ENCODE peak calls at places on chromosome 20, in nine cellular contexts. R is amygdala, J is iPS-NIHi11, O is NCI-H1105 treated with DMSO at 0.1 percent for 48 hours, V is NCI-H2029, M is IMR-90, E is progenitor cell of endocrine pancreas, Q is fibroblast of lung, T is NCI-H510A. D is an unnamed sample.

GRCh38 chr20:7936735-7937078 is 3.6 kb downstream of the HAO1 start:
- DNase-seq in R (no peak), J (no peak), O (no peak), V (no peak), M (no peak), E (no peak), Q (no peak), T (no peak), D (no peak)

GRCh38 chr20:45343867-45344721 is 4.1 kb downstream of the SDC4 start:
- DNase-seq in R (no peak), J (no peak), O (no peak), V (peak), M (peak), E (no peak), Q (peak), T (peak), D (peak)

GRCh38 chr20:47212606-47213207 is 143.8 kb downstream of the ZMYND8 start:
- DNase-seq in R (no peak), J (no peak), O (no peak), V (no peak), M (no peak), E (no peak), Q (no peak), T (no peak), D (no peak)

GRCh38 chr20:63503524-63503923 is 4.6 kb upstream of the EEF1A2 start:
- DNase-seq in R (no peak), J (peak), O (no peak), V (no peak), M (no peak), E (no peak), Q (no peak), T (no peak), D (no peak)

GRCh38 chr20:3168079-3168828 is 5.1 kb downstream of the LZTS3 start:
- DNase-seq in R (no peak), J (peak), O (no peak), V (peak), M (no peak), E (peak), Q (no peak), T (peak), D (no peak)

GRCh38 chr20:62365814-62366369 is 1.2 kb downstream of the LAMA5 start:
- DNase-seq in R (no peak), J (peak), O (no peak), V (no peak), M (no peak), E (no peak), Q (no peak), T (peak), D (no peak)

GRCh38 chr20:37538003-37538402 is 10.3 kb upstream of the BLCAP start:
- DNase-seq in R (no peak), J (no peak), O (no peak), V (no peak), M (peak), E (no peak), Q (peak), T (no peak), D (no peak)

GRCh38 chr20:7085448-7085847 is 318.0 kb downstream of the BMP2 start:
- DNase-seq in R (no peak), J (no peak), O (no peak), V (no peak), M (no peak), E (no peak), Q (peak), T (no peak), D (no peak)

GRCh38 chr20:63441777-63442493 is 30.5 kb downstream of the KCNQ2 start:
- DNase-seq in R (no peak), J (peak), O (peak), V (no peak), M (peak), E (peak), Q (peak), T (no peak), D (no peak)